ENCODE peak calls at places on chromosomes 6 and 20, in six cellular contexts. O is GM23338, J is activated B cell treated with CpG ODN at 0.5 μM for 24 hours, A is natural killer cell, H is ascending aorta, B is fibroblast of pulmonary artery. Q is an unnamed sample.

GRCh38 chr6:160388922-160389321 is 40.7 kb downstream of the SLC22A3 start:
- DNase-seq in J (no peak), A (no peak), H (no peak), B (no peak), O (no peak), Q (peak; percentile 37)

GRCh38 chr6:129644567-129645015 is 65.4 kb downstream of the ARHGAP18 start:
- DNase-seq in B (peak; percentile 83), H (no peak), A (no peak), J (no peak), O (no peak), Q (peak; percentile 73)

GRCh38 chr6:109292983-109293586 is 89.2 kb downstream of the CD164 start:
- DNase-seq in H (no peak), O (no peak), A (no peak), J (no peak), B (no peak), Q (peak; percentile 6)

GRCh38 chr6:122798099-122798641 is 9.1 kb downstream of the SMPDL3A start:
- DNase-seq in O (no peak), A (no peak), J (no peak), B (peak; percentile 55), H (no peak), Q (peak; percentile 71)

GRCh38 chr20:17835240-17835940 is 133.2 kb downstream of the SNX5 start:
- DNase-seq in A (no peak), H (peak; percentile 92), O (no peak), B (peak; percentile 85), J (no peak), Q (peak; percentile 96)

GRCh38 chr6:121354764-121355163 is 20.5 kb upstream of the TBC1D32 start:
- DNase-seq in A (no peak), H (no peak), J (no peak), O (peak; percentile 26), B (peak; percentile 7), Q (no peak)

GRCh38 chr20:44911264-44911921 is 1.5 kb downstream of the PABPC1L start:
- DNase-seq in H (no peak), B (peak; percentile 62), J (no peak), O (peak; percentile 88), A (no peak), Q (peak; percentile 78)

GRCh38 chr6:167750956-167751358 is 75.8 kb upstream of the AFDN start:
- DNase-seq in B (no peak), J (no peak), H (peak; percentile 63), A (no peak), O (peak; percentile 45), Q (no peak)

GRCh38 chr6:75147512-75147911 is 58.3 kb downstream of the COL12A1 start:
- DNase-seq in H (no peak), A (no peak), B (no peak), J (no peak), O (no peak), Q (no peak)

GRCh38 chr6:31822038-31822821 is 5.3 kb upstream of the HSPA1B start:
- DNase-seq in O (peak; percentile 82), B (peak; percentile 89), J (no peak), A (peak; percentile 45), H (peak; percentile 97), Q (peak; percentile 94)

GRCh38 chr6:125296461-125296860 is 5.3 kb downstream of the HDDC2 start:
- DNase-seq in B (no peak), O (no peak), J (no peak), A (no peak), H (no peak), Q (no peak)

GRCh38 chr6:166926748-166927147 is 29.6 kb downstream of the RNASET2 start:
- DNase-seq in H (no peak), B (no peak), J (no peak), A (no peak), O (no peak), Q (no peak)

GRCh38 chr6:148983986-148984385 is 237.2 kb downstream of the UST start:
- DNase-seq in A (no peak), B (no peak), O (no peak), J (no peak), H (no peak), Q (no peak)

GRCh38 chr6:116229287-116229913 is 24.5 kb downstream of the TSPYL4 start:
- DNase-seq in J (no peak), B (peak; percentile 97), O (peak; percentile 99), H (peak; percentile 87), A (no peak), Q (peak; percentile 36)

GRCh38 chr6:99346595-99346994 is 2.9 kb downstream of the FAXC start:
- DNase-seq in B (no peak), H (no peak), J (no peak), O (no peak), A (no peak), Q (no peak)

GRCh38 chr20:19785173-19785799 is 27.2 kb downstream of the RIN2 start:
- DNase-seq in A (no peak), H (no peak), B (peak; percentile 81), O (no peak), J (no peak), Q (peak; percentile 58)

GRCh38 chr6:108165714-108166663 is at the start of gene NR2E1:
- DNase-seq in O (peak; percentile 84), J (no peak), B (no peak), H (peak; percentile 50), A (no peak), Q (no peak)

GRCh38 chr20:22285555-22285954 is 298.8 kb downstream of the FOXA2 start:
- DNase-seq in B (no peak), A (no peak), O (peak; percentile 14), H (no peak), J (no peak), Q (no peak)
- TF ChIP-seq CTCF in B (no peak), A (no peak), O (peak; percentile 27), H (no peak), J (no peak), Q (no peak)

GRCh38 chr6:11819486-11819885 is 40.9 kb upstream of the ADTRP start:
- DNase-seq in H (no peak), O (no peak), A (no peak), B (no peak), J (no peak), Q (no peak)

GRCh38 chr6:11828185-11828897 is 49.7 kb upstream of the ADTRP start:
- DNase-seq in J (no peak), A (no peak), B (no peak), H (no peak), O (no peak), Q (no peak)

GRCh38 chr6:11826779-11827178 is 48.2 kb upstream of the ADTRP start:
- DNase-seq in A (no peak), H (no peak), O (no peak), J (no peak), B (no peak), Q (no peak)

GRCh38 chr6:11824986-11825385 is 46.4 kb upstream of the ADTRP start:
- DNase-seq in J (no peak), B (peak; percentile 34), O (no peak), A (no peak), H (no peak), Q (no peak)

GRCh38 chr6:11822346-11822745 is 43.7 kb upstream of the ADTRP start:
- DNase-seq in J (no peak), H (no peak), B (no peak), O (no peak), A (no peak), Q (no peak)
- TF ChIP-seq CTCF in J (no peak), H (no peak), B (no peak), O (peak; percentile 13), A (no peak), Q (no peak)

DNA sequence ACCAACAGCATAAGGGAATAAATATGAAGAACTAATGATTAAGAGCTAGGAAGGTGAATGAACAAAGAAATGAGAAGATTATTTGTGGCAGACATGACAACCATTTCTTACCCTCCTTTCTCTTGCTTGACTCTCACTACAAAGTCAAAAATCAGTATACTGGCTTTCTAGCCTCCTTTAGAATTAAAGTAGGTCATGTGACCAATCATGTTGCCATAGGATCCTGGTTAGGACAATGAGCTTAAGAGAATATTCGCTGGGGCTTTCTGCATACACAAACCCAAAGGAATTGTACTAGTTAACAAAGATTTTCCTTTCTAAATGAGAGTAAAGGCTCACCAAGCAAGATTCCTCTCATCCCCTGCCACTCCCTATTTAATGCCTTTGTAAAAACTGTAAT is 76.1 kb upstream of the ID4 start:
- DNase-seq in A (no peak), O (no peak), B (no peak), J (no peak), H (no peak), Q (no peak)
- TF ChIP-seq CTCF in A (no peak), O (no peak), B (no peak), J (no peak), H (no peak), Q (no peak)

GRCh38 chr6:26258199-26258977 is 106.6 kb upstream of the BTN3A2 start:
- DNase-seq in J (no peak), B (no peak), H (no peak), O (peak; percentile 57), A (no peak), Q (peak; percentile 24)
- TF ChIP-seq CTCF in J (no peak), B (peak; percentile 30), H (no peak), O (peak; percentile 44), A (no peak), Q (peak; percentile 16)

GRCh38 chr20:235891-236290 is 8.8 kb downstream of the DEFB129 start:
- DNase-seq in H (no peak), O (no peak), J (no peak), B (peak; percentile 22), A (no peak), Q (peak; percentile 47)
- TF ChIP-seq CTCF in H (no peak), O (peak; percentile 47), J (no peak), B (no peak), A (no peak), Q (peak; percentile 25)

GRCh38 chr20:2713285-2713684 is 20.7 kb downstream of the EBF4 start:
- DNase-seq in O (peak; percentile 66), A (no peak), B (no peak), J (no peak), H (no peak), Q (peak; percentile 18)
- TF ChIP-seq CTCF in O (peak; percentile 79), A (peak; percentile 28), B (peak; percentile 20), J (no peak), H (no peak), Q (peak; percentile 22)

GRCh38 chr6:137870744-137871247 is 3.7 kb downstream of the TNFAIP3 start:
- DNase-seq in A (no peak), H (no peak), B (peak; percentile 66), O (peak; percentile 28), J (no peak), Q (peak; percentile 70)
- TF ChIP-seq CTCF in A (no peak), H (no peak), B (peak; percentile 18), O (no peak), J (no peak), Q (peak; percentile 29)